ENCODE peak calls at places on chromosome 9, in six cellular contexts. V, K, Q, O, X and W are unnamed samples.

GRCh38 chr9:124381073-124381945 is 33.9 kb downstream of the PSMB7 start:
- DNase-seq in V (no peak), O (no peak), X (peak; percentile 27), K (no peak), Q (peak; percentile 55), W (no peak)

GRCh38 chr9:123999668-124000067 is 11.9 kb upstream of the LHX2 start:
- DNase-seq in X (no peak), O (no peak), K (no peak), Q (no peak), V (no peak), W (no peak)

GRCh38 chr9:132919609-132920268 is 24.7 kb downstream of the TSC1 start:
- DNase-seq in K (no peak), O (no peak), X (no peak), Q (no peak), V (no peak), W (no peak)

GRCh38 chr9:136691316-136692189 is 4.3 kb upstream of the AGPAT2 start:
- DNase-seq in K (no peak), V (no peak), X (no peak), Q (no peak), O (peak; percentile 79), W (no peak)

GRCh38 chr9:94056442-94056974 is 27.8 kb upstream of the PTPDC1 start:
- DNase-seq in X (peak; percentile 89), Q (peak; percentile 17), K (peak; percentile 10), O (no peak), V (peak; percentile 75), W (no peak)

GRCh38 chr9:78207319-78207718 is 28.6 kb upstream of the CEP78 start:
- DNase-seq in V (no peak), K (no peak), Q (no peak), O (no peak), X (no peak), W (no peak)

GRCh38 chr9:3768286-3768685 is 242.5 kb upstream of the RFX3 start:
- DNase-seq in Q (no peak), K (no peak), O (no peak), V (no peak), X (no peak), W (no peak)

GRCh38 chr9:138073808-138074207 is 196.2 kb downstream of the CACNA1B start:
- DNase-seq in O (peak; percentile 30), X (no peak), K (no peak), Q (no peak), V (no peak), W (no peak)

GRCh38 chr9:106960238-106960637 is 97.3 kb downstream of the ZNF462 start:
- DNase-seq in K (no peak), Q (peak; percentile 39), O (no peak), X (no peak), V (no peak), W (no peak)
- H3K36me3 ChIP-seq in K (no peaks in the 10 kb centered on the region), Q (peaks cover 5% of the 10 kb centered on the region), O (no peaks in the 10 kb centered on the region), X (no peaks in the 10 kb centered on the region), V (no peaks in the 10 kb centered on the region), W (no peaks in the 10 kb centered on the region)

GRCh38 chr9:129352157-129352870 is 174.3 kb upstream of the IER5L start:
- DNase-seq in V (no peak), X (no peak), K (no peak), Q (no peak), O (peak; percentile 84), W (no peak)
- H3K4me3 ChIP-seq in V (peak overlapping the region; percentile 51), X (peak overlapping the region; percentile 52), K (peak overlapping the region; percentile 25), Q (peak overlapping the region; percentile 26), O (no peak overlapping the region), W (peak overlapping the region; percentile 46)

GRCh38 chr9:89942643-89943042 is 337.8 kb downstream of the GADD45G start:
- DNase-seq in V (no peak), Q (no peak), O (no peak), X (no peak), K (no peak), W (no peak)

GRCh38 chr9:89943309-89943708 is 338.5 kb downstream of the GADD45G start:
- DNase-seq in Q (no peak), X (no peak), K (no peak), O (no peak), V (no peak), W (no peak)

GRCh38 chr9:89946741-89947140 is 341.9 kb downstream of the GADD45G start:
- DNase-seq in V (no peak), X (no peak), Q (no peak), K (no peak), O (no peak), W (no peak)

GRCh38 chr9:89943728-89944127 is 338.9 kb downstream of the GADD45G start:
- DNase-seq in V (no peak), Q (no peak), K (no peak), O (no peak), X (no peak), W (no peak)

GRCh38 chr9:89945133-89945532 is 340.3 kb downstream of the GADD45G start:
- DNase-seq in V (no peak), O (no peak), Q (no peak), X (no peak), K (no peak), W (no peak)
- TF ChIP-seq CTCF in V (no peak), O (no peak), Q (no peak), X (peak; percentile 41), K (no peak), W (no peak)

GRCh38 chr9:131516274-131516565 is 13.5 kb downstream of the POMT1 start:
- DNase-seq in X (no peak), Q (no peak), V (no peak), O (no peak), K (no peak), W (no peak)
- H3K36me3 ChIP-seq in X (peaks cover 63% of the 10 kb centered on the region), Q (peaks cover 10% of the 10 kb centered on the region), V (peaks cover 52% of the 10 kb centered on the region), O (peaks cover 55% of the 10 kb centered on the region), K (peaks cover 40% of the 10 kb centered on the region), W (no peaks in the 10 kb centered on the region)